ENCODE peak calls at places on chromosome 6, in six cellular contexts. H is cardiac muscle cell, D is Calu3, J is left cardiac atrium, I is pancreas, O is HCEC 1CT. W is an unnamed sample.

GRCh38 chr6:38796850-38797249 is 81.7 kb downstream of the DNAH8 start:
- DNase-seq in I (no peak), H (no peak), O (no peak), J (no peak), D (peak; percentile 30), W (no peak)

GRCh38 chr6:736657-737446 is 43.9 kb upstream of the EXOC2 start:
- DNase-seq in J (no peak), I (no peak), H (no peak), D (no peak), O (no peak), W (no peak)

GRCh38 chr6:149439626-149440025 is 39.6 kb downstream of the SUMO4 start:
- DNase-seq in I (no peak), J (no peak), H (no peak), O (no peak), D (no peak), W (no peak)

GRCh38 chr6:10084276-10084993 is 330.4 kb downstream of the TFAP2A start:
- DNase-seq in H (no peak), J (no peak), I (no peak), O (no peak), D (no peak), W (no peak)

GRCh38 chr6:38701551-38701950 is 1.4 kb downstream of the GLO1 start:
- DNase-seq in H (no peak), J (no peak), O (no peak), D (no peak), I (no peak), W (no peak)

GRCh38 chr6:43871933-43872332 is 101.9 kb downstream of the VEGFA start:
- DNase-seq in I (no peak), O (no peak), D (no peak), H (peak; percentile 38), J (no peak), W (no peak)

GRCh38 chr6:108785653-108786052 is 62.6 kb upstream of the ARMC2 start:
- DNase-seq in O (no peak), D (no peak), I (no peak), J (no peak), H (no peak), W (no peak)

GRCh38 chr6:18154507-18155272 is at the start of gene TPMT:
- DNase-seq in D (peak; percentile 95), I (no peak), J (peak; percentile 26), O (no peak), H (no peak), W (peak; percentile 73)

GRCh38 chr6:41416165-41416837 is 80.9 kb downstream of the NCR2 start:
- DNase-seq in D (no peak), O (no peak), I (no peak), J (no peak), H (no peak), W (no peak)

GRCh38 chr6:152301021-152301805 is 335.9 kb downstream of the SYNE1 start:
- DNase-seq in H (no peak), O (peak; percentile 73), D (no peak), J (no peak), I (no peak), W (no peak)

GRCh38 chr6:103783344-103783743 is 1076.4 kb downstream of the HACE1 start:
- DNase-seq in H (peak; percentile 9), J (no peak), O (no peak), I (peak; percentile 14), D (peak; percentile 42), W (no peak)

W was measured in sigmoid colon.